ENCODE peak calls at places on chromosomes 7 and 10, in nine cellular contexts. D is K562, G is GM23338, X is hepatocyte, N is PC-9, P is GM12878, B is AG04450, M is Panc1, E is ascending aorta. K is an unnamed sample.

GRCh38 chr10:119416855-119417254 is 125.7 kb downstream of the RGS10 start:
- DNase-seq in D (peak), G (peak), X (peak), N (no peak), P (peak), B (no peak), M (peak), E (no peak), K (peak)

GRCh38 chr10:115950320-115950719 is 322.7 kb downstream of the GFRA1 start:
- DNase-seq in D (no peak), G (no peak), X (no peak), N (no peak), P (no peak), B (no peak), M (no peak), E (no peak), K (no peak)

GRCh38 chr7:84194484-84195260 is at the start of gene SEMA3A:
- DNase-seq in D (peak), G (peak), X (peak), N (no peak), P (no peak), B (peak), M (no peak), E (no peak), K (peak)

GRCh38 chr7:151570366-151570915 is 50.7 kb upstream of the RHEB start:
- DNase-seq in D (no peak), G (no peak), X (no peak), N (no peak), P (no peak), B (no peak), M (no peak), E (no peak), K (no peak)

GRCh38 chr10:43815486-43815885 is 166.8 kb upstream of the ZNF32 start:
- DNase-seq in D (no peak), G (no peak), X (no peak), N (no peak), P (no peak), B (no peak), M (no peak), E (no peak), K (no peak)

GRCh38 chr7:33880787-33881186 is 24.6 kb upstream of the BMPER start:
- DNase-seq in D (no peak), G (no peak), X (no peak), N (no peak), P (no peak), B (no peak), M (no peak), E (no peak), K (no peak)

GRCh38 chr7:144384071-144384470 is 19.4 kb downstream of the NOBOX start:
- DNase-seq in D (no peak), G (no peak), X (peak), N (no peak), P (peak), B (no peak), M (no peak), E (no peak), K (no peak)

GRCh38 chr10:88687853-88688467 is 18.1 kb upstream of the LIPK start:
- DNase-seq in D (peak), G (peak), X (peak), N (no peak), P (no peak), B (no peak), M (no peak), E (no peak), K (no peak)

GRCh38 chr10:112958275-112958995 is 8.4 kb downstream of the TCF7L2 start:
- DNase-seq in D (no peak), G (peak), X (peak), N (no peak), P (no peak), B (peak), M (no peak), E (no peak), K (no peak)

GRCh38 chr7:68573271-68574000 is 1024.8 kb upstream of the AUTS2 start:
- DNase-seq in D (no peak), G (no peak), X (no peak), N (no peak), P (no peak), B (no peak), M (no peak), E (no peak), K (no peak)

GRCh38 chr7:114432627-114433026 is 18.0 kb downstream of the FOXP2 start:
- DNase-seq in D (no peak), G (no peak), X (no peak), N (no peak), P (no peak), B (no peak), M (no peak), E (no peak), K (no peak)

GRCh38 chr10:61781969-61782403 is 119.3 kb downstream of the CABCOCO1 start:
- DNase-seq in D (peak), G (no peak), X (peak), N (peak), P (no peak), B (no peak), M (no peak), E (no peak), K (no peak)

GRCh38 chr7:157661611-157661975 is 324.8 kb downstream of the DNAJB6 start:
- DNase-seq in D (no peak), G (no peak), X (no peak), N (no peak), P (no peak), B (no peak), M (no peak), E (no peak), K (no peak)

GRCh38 chr10:76547352-76547972 is 1090.1 kb downstream of the KCNMA1 start:
- DNase-seq in D (peak), G (peak), X (peak), N (peak), P (no peak), B (peak), M (peak), E (no peak), K (peak)

GRCh38 chr10:104193787-104194186 is 38.4 kb downstream of the CFAP43 start:
- DNase-seq in D (no peak), G (no peak), X (no peak), N (no peak), P (no peak), B (no peak), M (no peak), E (no peak), K (no peak)

GRCh38 chr7:19016140-19016539 is 101.3 kb downstream of the TWIST1 start:
- DNase-seq in D (no peak), G (peak), X (no peak), N (no peak), P (no peak), B (no peak), M (no peak), E (no peak), K (no peak)

GRCh38 chr7:54541941-54542618 is at the start of gene VSTM2A:
- DNase-seq in D (no peak), G (peak), X (peak), N (no peak), P (no peak), B (no peak), M (no peak), E (no peak), K (peak)

GRCh38 chr10:104824378-104825006 is 183.4 kb downstream of the SORCS3 start:
- DNase-seq in D (peak), G (peak), X (peak), N (no peak), P (no peak), B (no peak), M (no peak), E (no peak), K (no peak)

GRCh38 chr10:97278491-97278989 is 13.9 kb downstream of the ARHGAP19 start:
- DNase-seq in D (peak), G (peak), X (peak), N (peak), P (no peak), B (peak), M (peak), E (no peak), K (no peak)

GRCh38 chr10:71970331-71970730 is 6.1 kb downstream of the CHST3 start:
- DNase-seq in D (peak), G (peak), X (no peak), N (peak), P (no peak), B (no peak), M (no peak), E (no peak), K (no peak)

GRCh38 chr7:131040467-131040932 is 287.2 kb upstream of the MKLN1 start:
- DNase-seq in D (peak), G (peak), X (peak), N (peak), P (no peak), B (peak), M (peak), E (no peak), K (no peak)

GRCh38 chr7:27734583-27734982 is 5.4 kb upstream of the TAX1BP1 start:
- DNase-seq in D (no peak), G (no peak), X (no peak), N (no peak), P (no peak), B (no peak), M (no peak), E (no peak), K (no peak)

GRCh38 chr7:157474685-157475084 is 137.9 kb downstream of the DNAJB6 start:
- DNase-seq in D (peak), G (peak), X (no peak), N (no peak), P (no peak), B (no peak), M (no peak), E (no peak), K (no peak)

GRCh38 chr10:77949167-77949566 is 22.6 kb upstream of the DLG5 start:
- DNase-seq in D (no peak), G (peak), X (peak), N (peak), P (no peak), B (no peak), M (peak), E (no peak), K (no peak)

GRCh38 chr7:129741011-129741410 is 129.5 kb downstream of the NRF1 start:
- DNase-seq in D (no peak), G (no peak), X (no peak), N (peak), P (no peak), B (no peak), M (no peak), E (no peak), K (no peak)

GRCh38 chr10:69463886-69464285 is 12.6 kb downstream of the TSPAN15 start:
- DNase-seq in D (no peak), G (no peak), X (no peak), N (no peak), P (no peak), B (no peak), M (no peak), E (no peak), K (no peak)

GRCh38 chr10:69464401-69464800 is 13.1 kb downstream of the TSPAN15 start:
- DNase-seq in D (no peak), G (no peak), X (no peak), N (no peak), P (no peak), B (no peak), M (no peak), E (no peak), K (no peak)

GRCh38 chr10:69465457-69466157 is 14.3 kb downstream of the TSPAN15 start:
- DNase-seq in D (no peak), G (no peak), X (no peak), N (no peak), P (no peak), B (no peak), M (no peak), E (no peak), K (no peak)

GRCh38 chr10:69466158-69466490 is 14.9 kb downstream of the TSPAN15 start:
- DNase-seq in D (no peak), G (no peak), X (no peak), N (no peak), P (no peak), B (no peak), M (no peak), E (no peak), K (no peak)

DNA sequence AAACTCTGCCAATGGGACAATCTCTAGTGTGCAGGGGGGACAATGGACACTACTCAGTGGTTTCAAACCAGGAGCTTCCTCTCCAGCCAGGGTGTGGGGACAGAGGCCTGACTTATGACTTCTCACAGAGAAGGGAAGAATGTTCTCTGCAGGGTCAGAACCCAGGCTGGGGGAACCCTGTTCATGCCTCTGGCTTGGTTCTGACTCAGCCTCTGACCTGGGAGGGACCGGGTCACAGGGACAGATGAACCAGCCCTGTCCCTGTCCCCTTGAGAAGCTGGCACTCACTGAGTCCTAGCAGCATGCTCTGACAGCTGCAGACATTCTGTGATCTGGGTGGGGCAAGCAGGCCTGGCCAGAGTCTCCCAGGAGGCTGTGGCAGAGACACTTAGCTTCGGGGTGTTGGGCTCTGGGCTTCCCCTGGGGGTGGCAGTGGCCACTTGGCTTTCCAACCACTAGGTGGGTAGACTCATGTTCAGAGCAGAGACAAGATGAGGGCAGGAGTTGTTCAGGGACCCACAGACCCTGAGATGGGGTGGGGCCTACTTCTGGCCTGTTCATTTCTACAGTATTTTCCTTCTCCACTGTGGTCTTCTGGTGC is 13.6 kb downstream of the TSPAN15 start:
- DNase-seq in D (no peak), G (no peak), X (no peak), N (peak), P (no peak), B (no peak), M (no peak), E (no peak), K (no peak)
- H3K27ac ChIP-seq in D (no peak), G (no peak), X (peak), N (peak), P (peak), B (no peak), M (peak), E (no peak), K (peak)

GRCh38 chr7:88357295-88357694 is 50.6 kb upstream of the STEAP4 start:
- DNase-seq in D (no peak), G (peak), X (peak), N (peak), P (no peak), B (no peak), M (no peak), E (no peak), K (no peak)
- H3K27ac ChIP-seq in D (no peak), G (no peak), X (no peak), N (no peak), P (no peak), B (no peak), M (no peak), E (no peak), K (no peak)

GRCh38 chr7:139617074-139617473 is 93.6 kb downstream of the CLEC2L start:
- DNase-seq in D (no peak), G (no peak), X (no peak), N (no peak), P (no peak), B (no peak), M (no peak), E (no peak), K (no peak)

GRCh38 chr7:139619367-139619657 is 95.8 kb downstream of the CLEC2L start:
- DNase-seq in D (no peak), G (no peak), X (no peak), N (no peak), P (no peak), B (peak), M (no peak), E (no peak), K (no peak)

GRCh38 chr7:139620676-139621344 is 97.3 kb downstream of the CLEC2L start:
- DNase-seq in D (peak), G (peak), X (peak), N (peak), P (no peak), B (no peak), M (peak), E (no peak), K (no peak)

GRCh38 chr7:139614886-139615285 is 91.4 kb downstream of the CLEC2L start:
- DNase-seq in D (no peak), G (no peak), X (no peak), N (no peak), P (no peak), B (no peak), M (no peak), E (no peak), K (no peak)

GRCh38 chr7:139618482-139619366 is 95.2 kb downstream of the CLEC2L start:
- DNase-seq in D (peak), G (peak), X (peak), N (peak), P (no peak), B (no peak), M (no peak), E (no peak), K (peak)
- H3K27ac ChIP-seq in D (no peak), G (no peak), X (no peak), N (no peak), P (no peak), B (peak), M (no peak), E (no peak), K (no peak)

DNA sequence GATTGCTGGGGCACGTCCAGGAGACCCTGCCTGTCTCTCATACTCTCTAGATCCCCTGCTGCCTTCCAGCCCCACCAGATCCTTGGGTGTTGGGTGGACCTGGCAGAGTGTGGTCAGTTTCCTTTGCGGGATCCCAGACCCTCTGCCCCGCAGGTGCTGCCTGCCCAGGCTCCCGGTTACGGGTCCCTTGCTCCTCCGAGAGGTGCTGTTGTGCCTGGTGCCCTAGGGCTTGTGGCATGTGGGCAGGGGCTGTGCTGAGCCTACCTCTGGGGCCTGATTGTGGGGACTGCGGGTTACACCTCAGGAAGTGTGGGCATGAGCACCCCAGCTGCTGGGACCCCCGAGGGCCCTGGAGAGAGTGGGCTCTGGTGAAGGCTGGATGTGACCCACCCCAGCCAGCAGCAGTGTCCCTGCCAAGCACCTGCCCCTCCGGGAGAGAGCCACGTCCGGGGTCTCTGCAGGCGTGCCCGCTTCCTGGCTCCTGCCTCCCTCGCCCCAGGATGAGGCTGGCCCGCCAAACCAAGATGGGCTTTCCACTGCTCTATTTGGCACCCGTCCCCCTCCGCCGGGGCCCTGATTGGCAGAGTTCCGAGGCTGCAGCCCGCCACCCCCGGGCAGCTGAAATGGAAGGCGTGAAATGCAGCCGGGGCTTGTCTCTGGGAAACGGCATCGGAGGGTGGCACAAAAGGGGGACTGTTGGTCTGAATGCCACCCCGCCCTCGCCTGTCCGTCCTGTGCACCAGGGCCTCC is 17.0 kb downstream of the CLIP2 start:
- DNase-seq in D (no peak), G (peak), X (no peak), N (no peak), P (no peak), B (no peak), M (no peak), E (no peak), K (peak)
- H3K27ac ChIP-seq in D (no peak), G (peak), X (no peak), N (no peak), P (peak), B (peak), M (no peak), E (peak), K (peak)

DNA sequence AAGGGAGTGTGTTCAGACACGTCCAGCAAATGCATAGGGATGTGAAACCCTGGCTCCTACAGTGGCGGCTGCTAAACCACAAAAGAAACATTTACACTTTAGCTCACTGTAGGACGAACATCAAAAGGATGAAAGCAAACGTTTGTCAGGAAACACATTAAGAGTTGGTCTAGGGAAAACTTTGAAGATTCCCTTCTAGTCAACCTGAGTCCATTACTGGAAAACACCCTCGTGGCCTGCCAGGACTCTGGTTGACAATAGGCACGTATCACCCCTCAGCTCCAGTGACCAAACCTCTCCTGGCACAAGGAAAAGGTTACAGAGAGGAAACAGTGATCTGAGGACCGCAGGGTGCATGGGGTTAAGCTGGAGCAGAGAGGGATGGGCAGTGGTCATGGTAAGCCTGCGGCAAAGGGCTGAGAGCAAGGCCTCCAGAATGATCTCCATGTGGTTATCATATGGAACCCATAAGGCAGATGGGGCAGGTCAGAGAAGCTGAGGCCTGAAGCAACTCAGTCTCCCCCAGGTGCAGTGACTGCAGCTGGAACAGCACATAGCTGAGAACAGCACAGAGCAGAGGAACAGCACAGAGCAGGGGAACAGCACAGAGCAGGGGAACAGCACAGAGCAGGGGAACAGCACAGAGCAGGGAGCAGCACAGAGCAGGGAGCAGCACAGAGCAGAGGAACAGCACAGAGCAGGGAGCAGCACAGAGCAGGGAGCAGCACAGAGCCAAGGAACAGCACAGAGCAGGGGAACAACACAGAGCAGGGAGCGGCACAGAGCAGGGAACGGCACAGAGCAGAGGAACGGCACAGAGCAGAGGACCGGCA is 49.9 kb downstream of the CHST15 start:
- DNase-seq in D (no peak), G (no peak), X (no peak), N (no peak), P (peak), B (no peak), M (no peak), E (no peak), K (no peak)
- H3K27ac ChIP-seq in D (no peak), G (no peak), X (no peak), N (no peak), P (peak), B (no peak), M (no peak), E (no peak), K (no peak)

GRCh38 chr7:77476871-77477270 is 60.2 kb upstream of the PTPN12 start:
- DNase-seq in D (no peak), G (no peak), X (no peak), N (no peak), P (no peak), B (no peak), M (no peak), E (no peak), K (no peak)
- H3K27ac ChIP-seq in D (no peak), G (no peak), X (no peak), N (no peak), P (no peak), B (no peak), M (no peak), E (no peak), K (no peak)

GRCh38 chr10:80411267-80411668 is 2.9 kb downstream of the PRXL2A start:
- DNase-seq in D (peak), G (no peak), X (peak), N (no peak), P (no peak), B (no peak), M (no peak), E (no peak), K (no peak)
- H3K27ac ChIP-seq in D (no peak), G (no peak), X (peak), N (no peak), P (no peak), B (no peak), M (no peak), E (no peak), K (peak)

GRCh38 chr10:80195046-80195574 is 10.2 kb downstream of the ANXA11 start:
- DNase-seq in D (no peak), G (no peak), X (no peak), N (no peak), P (no peak), B (no peak), M (no peak), E (no peak), K (no peak)
- H3K27ac ChIP-seq in D (no peak), G (no peak), X (peak), N (peak), P (no peak), B (no peak), M (no peak), E (peak), K (no peak)

GRCh38 chr10:47405829-47406547 is 21.9 kb upstream of the ZNF488 start:
- DNase-seq in D (no peak), G (no peak), X (no peak), N (peak), P (no peak), B (no peak), M (no peak), E (no peak), K (no peak)
- H3K27ac ChIP-seq in D (no peak), G (no peak), X (peak), N (peak), P (no peak), B (no peak), M (peak), E (no peak), K (no peak)